ENCODE peak calls at places on chromosome 20, in five cellular contexts. Z, V, J, E and P are unnamed samples.

GRCh38 chr20:49713779-49714712 is at the start of gene B4GALT5:
- DNase-seq in E (peak; percentile 96), Z (peak; percentile 52), J (peak; percentile 15), V (peak; percentile 80), P (no peak)

GRCh38 chr20:40959325-40960092 is 69.1 kb upstream of the TOP1 start:
- DNase-seq in Z (no peak), J (no peak), E (no peak), V (no peak), P (no peak)

GRCh38 chr20:1813101-1813529 is 82.1 kb upstream of the SIRPA start:
- DNase-seq in E (peak; percentile 1), V (no peak), Z (no peak), J (no peak), P (no peak)

GRCh38 chr20:25043499-25044260 is 14.3 kb downstream of the ACSS1 start:
- DNase-seq in Z (no peak), E (no peak), V (no peak), J (no peak), P (no peak)

GRCh38 chr20:57911512-57912226 is 201.9 kb upstream of the PMEPA1 start:
- DNase-seq in J (no peak), Z (no peak), E (no peak), V (no peak), P (no peak)

GRCh38 chr20:17966432-17967312 is 1.9 kb downstream of the SNX5 start:
- DNase-seq in J (no peak), E (no peak), V (no peak), Z (no peak), P (no peak)

GRCh38 chr20:47350691-47351545 is 5.6 kb downstream of the ZMYND8 start:
- DNase-seq in V (no peak), J (no peak), E (no peak), Z (no peak), P (no peak)

GRCh38 chr20:9031951-9032350 is 36.9 kb upstream of the PLCB4 start:
- DNase-seq in Z (no peak), V (no peak), E (no peak), J (no peak), P (no peak)

GRCh38 chr20:21613512-21613911 is 92.0 kb upstream of the PAX1 start:
- DNase-seq in J (no peak), V (no peak), Z (peak; percentile 91), E (no peak), P (no peak)

GRCh38 chr20:18527836-18528235 is 20.1 kb downstream of the SEC23B start:
- DNase-seq in Z (no peak), E (no peak), V (no peak), J (no peak), P (no peak)

GRCh38 chr20:41174373-41174772 is 37.0 kb downstream of the PLCG1 start:
- DNase-seq in E (no peak), V (peak; percentile 16), J (no peak), Z (no peak), P (no peak)

GRCh38 chr20:51333446-51333845 is 209.1 kb downstream of the NFATC2 start:
- DNase-seq in E (no peak), V (no peak), Z (no peak), J (no peak), P (no peak)

GRCh38 chr20:57289401-57290177 is 23.1 kb upstream of the BMP7 start:
- DNase-seq in Z (no peak), V (no peak), E (no peak), J (no peak), P (no peak)

GRCh38 chr20:62704341-62704948 is 4.2 kb upstream of the NTSR1 start:
- DNase-seq in V (no peak), Z (peak; percentile 93), E (no peak), J (no peak), P (no peak)

GRCh38 chr20:36875702-36876472 is at the start of gene TLDC2:
- DNase-seq in Z (no peak), J (no peak), V (no peak), E (no peak), P (no peak)

GRCh38 chr20:48823960-48824497 is 3.8 kb downstream of the PREX1 start:
- DNase-seq in Z (no peak), E (no peak), V (peak; percentile 76), J (no peak), P (no peak)

GRCh38 chr20:50508171-50508761 is 1.9 kb upstream of the PTPN1 start:
- DNase-seq in Z (no peak), V (no peak), E (peak; percentile 68), J (no peak), P (no peak)

GRCh38 chr20:19929749-19930148 is 87.4 kb upstream of the NAA20 start:
- DNase-seq in Z (no peak), E (no peak), V (no peak), J (no peak), P (no peak)

GRCh38 chr20:51412333-51412761 is 130.2 kb downstream of the NFATC2 start:
- DNase-seq in E (peak; percentile 65), Z (no peak), J (no peak), V (no peak), P (no peak)

GRCh38 chr20:13061381-13061780 is 52.6 kb downstream of the SPTLC3 start:
- DNase-seq in V (no peak), J (no peak), E (no peak), Z (peak; percentile 47), P (no peak)

GRCh38 chr20:50577175-50578018 is 67.2 kb downstream of the PTPN1 start:
- DNase-seq in J (no peak), V (no peak), E (no peak), Z (peak; percentile 86), P (no peak)

GRCh38 chr20:37295595-37295994 is 6.1 kb downstream of the MANBAL start:
- DNase-seq in E (no peak), V (no peak), J (no peak), Z (peak; percentile 98), P (no peak)

GRCh38 chr20:11060423-11061205 is 386.8 kb upstream of the JAG1 start:
- DNase-seq in E (no peak), Z (no peak), V (no peak), J (no peak), P (no peak)

GRCh38 chr20:37535443-37536132 is 7.9 kb upstream of the BLCAP start:
- DNase-seq in E (peak; percentile 24), Z (no peak), J (no peak), V (no peak), P (no peak)

GRCh38 chr20:3405696-3406358 is 1.6 kb downstream of the DNAAF9 start:
- DNase-seq in E (no peak), Z (no peak), V (no peak), J (no peak), P (no peak)

GRCh38 chr20:22241609-22242008 is 342.8 kb downstream of the FOXA2 start:
- DNase-seq in J (no peak), E (no peak), V (no peak), Z (no peak), P (no peak)

GRCh38 chr20:46257887-46258286 is 50.4 kb downstream of the CDH22 start:
- DNase-seq in E (no peak), V (no peak), Z (no peak), J (no peak), P (no peak)

GRCh38 chr20:23510000-23510590 is 19.2 kb downstream of the CST8 start:
- DNase-seq in V (no peak), J (no peak), Z (no peak), E (no peak), P (no peak)

GRCh38 chr20:45470262-45470931 is 844 bp downstream of the WFDC2 start:
- DNase-seq in J (no peak), V (peak; percentile 57), Z (peak; percentile 49), E (peak; percentile 86), P (no peak)

GRCh38 chr20:37202267-37202943 is 23.1 kb upstream of the MROH8 start:
- DNase-seq in V (no peak), Z (no peak), J (no peak), E (peak; percentile 71), P (no peak)

GRCh38 chr20:47355489-47356219 is 845 bp downstream of the ZMYND8 start:
- DNase-seq in E (no peak), Z (no peak), J (no peak), V (no peak), P (no peak)

GRCh38 chr20:43910564-43910963 is 4.1 kb upstream of the TOX2 start:
- DNase-seq in Z (no peak), J (no peak), E (peak; percentile 22), V (no peak), P (no peak)

GRCh38 chr20:24736131-24736843 is 212.8 kb upstream of the CST7 start:
- DNase-seq in E (no peak), V (no peak), Z (no peak), J (no peak), P (no peak)